ENCODE peak calls at places on chromosomes 7 and 10, in four cellular contexts. E is brain microvascular endothelial cell, G is IMR-90, T is psoas muscle. S is an unnamed sample.

GRCh38 chr10:11424456-11425287 is 186.8 kb downstream of the USP6NL start:
- DNase-seq in E (peak; percentile 46), T (no peak), G (peak; percentile 36), S (peak; percentile 32)

GRCh38 chr10:126376956-126377355 is 11.3 kb downstream of the ADAM12 start:
- DNase-seq in T (no peak), E (peak; percentile 59), G (peak; percentile 53), S (peak; percentile 78)

GRCh38 chr10:123526356-123527079 is 139.6 kb upstream of the GPR26 start:
- DNase-seq in T (no peak), G (no peak), E (no peak), S (no peak)

GRCh38 chr10:44361080-44361479 is 23.8 kb downstream of the CXCL12 start:
- DNase-seq in E (no peak), T (no peak), G (peak; percentile 48), S (no peak)

GRCh38 chr7:36388423-36388822 is 1.2 kb upstream of the ANLN start:
- DNase-seq in T (no peak), E (no peak), G (no peak), S (peak; percentile 88)

GRCh38 chr10:48791267-48791928 is 106.7 kb downstream of the WDFY4 start:
- DNase-seq in E (no peak), G (no peak), T (no peak), S (peak; percentile 60)

GRCh38 chr10:43877001-43877400 is 228.3 kb upstream of the ZNF32 start:
- DNase-seq in E (no peak), G (no peak), T (no peak), S (no peak)

GRCh38 chr7:39582536-39582935 is 16.3 kb downstream of the YAE1 start:
- DNase-seq in E (no peak), T (no peak), G (no peak), S (no peak)

GRCh38 chr10:28991738-28992270 is 297.1 kb upstream of the LYZL1 start:
- DNase-seq in E (peak; percentile 55), T (no peak), G (peak; percentile 53), S (peak; percentile 63)

GRCh38 chr10:77513220-77513619 is 124.4 kb downstream of the KCNMA1 start:
- DNase-seq in G (no peak), T (no peak), E (no peak), S (no peak)

GRCh38 chr7:48096273-48096672 is 7.2 kb downstream of the UPP1 start:
- DNase-seq in E (no peak), G (no peak), T (no peak), S (no peak)

GRCh38 chr7:99571768-99572167 is 13.3 kb downstream of the ZNF655 start:
- DNase-seq in G (no peak), E (no peak), T (no peak), S (no peak)
- H3K36me3 ChIP-seq in G (peaks cover 35% of the 10 kb centered on the region), E (peaks cover 39% of the 10 kb centered on the region), T (peaks cover 75% of the 10 kb centered on the region), S (peaks cover 5% of the 10 kb centered on the region)

GRCh38 chr7:2487586-2488271 is 11.5 kb upstream of the GRIFIN start:
- DNase-seq in T (peak; percentile 82), E (no peak), G (no peak), S (no peak)

GRCh38 chr7:2490306-2490705 is 14.1 kb upstream of the GRIFIN start:
- DNase-seq in E (no peak), T (no peak), G (no peak), S (no peak)

GRCh38 chr7:2488272-2488645 is 12.1 kb upstream of the GRIFIN start:
- DNase-seq in E (no peak), G (no peak), T (peak; percentile 87), S (no peak)

GRCh38 chr7:2492038-2492437 is 15.8 kb upstream of the GRIFIN start:
- DNase-seq in E (no peak), G (no peak), T (no peak), S (no peak)

DNA sequence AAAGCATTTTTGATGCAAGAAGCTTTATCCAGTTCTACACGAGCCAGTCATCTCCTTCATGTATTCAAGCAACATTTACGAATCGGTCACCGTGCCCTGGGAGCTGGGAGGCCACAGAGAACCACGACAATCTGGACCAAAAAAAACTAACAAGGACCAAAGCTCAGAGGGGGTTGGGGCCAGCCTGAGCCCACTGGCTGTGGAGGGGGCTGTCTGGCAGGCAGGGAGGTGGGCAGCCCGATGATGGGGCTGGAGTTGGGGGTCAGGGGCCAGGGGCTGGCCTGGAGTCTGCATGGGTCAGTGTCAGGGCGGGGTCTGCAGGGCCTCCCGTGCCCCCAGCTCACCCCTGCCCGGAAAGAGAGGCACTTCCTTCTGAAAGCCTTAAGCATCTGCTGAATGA is 12.5 kb upstream of the GRIFIN start:
- DNase-seq in G (no peak), T (no peak), E (no peak), S (no peak)
- H3K4me3 ChIP-seq in G (no peak overlapping the region), T (no peak overlapping the region), E (no peak overlapping the region), S (no peak overlapping the region)

GRCh38 chr7:150972746-150973145 is 5.4 kb downstream of the KCNH2 start:
- DNase-seq in E (no peak), G (no peak), T (no peak), S (no peak)

GRCh38 chr7:150976529-150977381 is 1.4 kb downstream of the KCNH2 start:
- DNase-seq in G (no peak), T (no peak), E (no peak), S (no peak)

GRCh38 chr7:150975536-150976285 is 2.4 kb downstream of the KCNH2 start:
- DNase-seq in T (no peak), E (no peak), G (no peak), S (no peak)

GRCh38 chr7:150973571-150974451 is 4.3 kb downstream of the KCNH2 start:
- DNase-seq in G (no peak), E (no peak), T (no peak), S (peak; percentile 13)

DNA sequence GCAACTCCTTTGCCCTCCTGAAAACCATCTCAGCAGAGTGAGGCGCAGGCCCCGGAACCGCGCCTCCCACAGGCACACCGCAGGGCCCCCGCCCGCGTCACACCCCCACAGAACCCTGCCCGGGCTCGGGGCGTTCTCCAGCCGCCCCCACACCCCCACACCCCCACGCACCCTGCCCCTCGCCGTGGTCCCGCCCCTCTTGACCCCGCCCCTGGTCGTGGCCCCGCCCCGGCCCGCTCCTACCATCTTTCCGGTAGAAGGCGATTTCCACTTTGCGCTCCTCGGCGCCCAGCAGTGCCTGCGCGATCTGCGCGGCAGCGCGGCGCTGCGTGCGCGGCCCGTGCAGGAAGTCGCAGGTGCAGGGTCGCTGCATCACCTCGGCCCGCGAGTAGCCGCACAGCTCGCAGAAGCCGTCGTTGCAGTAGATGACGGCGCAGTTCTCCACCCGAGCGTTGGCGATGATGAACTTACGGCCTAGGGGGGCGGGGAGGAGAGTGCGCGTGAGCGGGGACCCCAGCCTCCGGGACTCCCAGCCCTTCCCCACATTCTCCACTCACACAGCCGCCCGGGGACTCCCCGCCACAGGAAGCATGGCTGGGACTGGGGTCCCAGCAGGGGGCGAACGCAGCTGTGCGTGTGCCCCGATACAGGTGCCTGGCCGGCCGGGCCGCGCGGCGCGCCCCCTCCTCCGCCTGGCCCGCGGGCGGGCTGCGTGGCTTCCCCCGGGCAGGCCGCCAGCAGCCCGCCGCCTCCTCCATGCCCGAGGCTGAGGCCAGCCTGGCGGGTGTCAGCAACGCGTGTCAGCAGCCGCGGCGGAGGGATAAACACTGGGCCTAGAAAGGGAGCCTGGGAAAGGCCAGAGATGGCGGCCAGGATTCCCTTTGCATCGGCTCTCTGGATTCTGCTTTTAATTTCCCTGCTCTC is 3.4 kb downstream of the KCNH2 start:
- DNase-seq in E (no peak), T (no peak), G (peak; percentile 25), S (no peak)
- TF ChIP-seq CTCF in E (peak; percentile 43), T (no peak), G (peak; percentile 26), S (peak; percentile 33)

GRCh38 chr7:107208046-107208458 is 39.2 kb downstream of the HBP1 start:
- DNase-seq in T (no peak), E (peak; percentile 6), G (peak; percentile 41), S (no peak)
- H3K36me3 ChIP-seq in T (peaks cover 40% of the 10 kb centered on the region), E (peaks cover 12% of the 10 kb centered on the region), G (peaks cover 22% of the 10 kb centered on the region), S (peaks cover 12% of the 10 kb centered on the region)